ENCODE peak calls at places on chromosomes 5 and 9, in seven cellular contexts. C is neural progenitor cell, Z is psoas muscle, E is cardiac fibroblast, N is GM12865, F is foreskin fibroblast, V is fibroblast of pulmonary artery. T is an unnamed sample.

GRCh38 chr5:125113328-125113727 is 366.9 kb upstream of the ZNF608 start:
- DNase-seq in C (no peak), Z (no peak), E (no peak), N (peak), F (no peak), V (no peak), T (no peak)

GRCh38 chr5:177447066-177447610 is 524 bp downstream of the PRR7 start:
- DNase-seq in C (peak), Z (peak), E (peak), N (peak), F (no peak), V (peak), T (peak)

GRCh38 chr9:93091453-93092081 is 4.5 kb upstream of the CARD19 start:
- DNase-seq in C (peak), Z (no peak), E (peak), N (peak), F (peak), V (peak), T (peak)

GRCh38 chr5:150559701-150560100 is 51.8 kb downstream of the NDST1 start:
- DNase-seq in C (no peak), Z (no peak), E (peak), N (no peak), F (peak), V (peak), T (no peak)

GRCh38 chr5:1786621-1787471 is 12.8 kb downstream of the MRPL36 start:
- DNase-seq in C (no peak), Z (no peak), E (no peak), N (no peak), F (no peak), V (no peak), T (no peak)

GRCh38 chr9:134690301-134690751 is 48.7 kb downstream of the COL5A1 start:
- DNase-seq in C (no peak), Z (no peak), E (no peak), N (no peak), F (no peak), V (no peak), T (no peak)

GRCh38 chr5:154221371-154221896 is 30.9 kb downstream of the GALNT10 start:
- DNase-seq in C (peak), Z (no peak), E (peak), N (peak), F (peak), V (peak), T (peak)

GRCh38 chr5:2762744-2763532 is 11.5 kb upstream of the IRX2 start:
- DNase-seq in C (no peak), Z (no peak), E (no peak), N (no peak), F (no peak), V (no peak), T (no peak)

GRCh38 chr5:91382530-91383026 is 539 bp downstream of the ARRDC3 start:
- DNase-seq in C (peak), Z (peak), E (peak), N (peak), F (no peak), V (peak), T (peak)

GRCh38 chr5:164191240-164191639 is 685.8 kb downstream of the MAT2B start:
- DNase-seq in C (no peak), Z (no peak), E (peak), N (no peak), F (peak), V (peak), T (no peak)

GRCh38 chr5:72651779-72652178 is 144.6 kb upstream of the ZNF366 start:
- DNase-seq in C (no peak), Z (no peak), E (peak), N (no peak), F (no peak), V (no peak), T (no peak)

GRCh38 chr5:34505731-34506130 is 150.4 kb upstream of the RAI14 start:
- DNase-seq in C (no peak), Z (no peak), E (no peak), N (no peak), F (no peak), V (no peak), T (no peak)

GRCh38 chr5:61949054-61949679 is 356.8 kb upstream of the KIF2A start:
- DNase-seq in C (no peak), Z (no peak), E (no peak), N (no peak), F (no peak), V (no peak), T (no peak)

GRCh38 chr9:70517926-70518325 is 103.5 kb upstream of the KLF9 start:
- DNase-seq in C (no peak), Z (no peak), E (no peak), N (no peak), F (no peak), V (no peak), T (peak)

GRCh38 chr5:89343666-89344065 is 460.7 kb upstream of the MEF2C start:
- DNase-seq in C (no peak), Z (no peak), E (peak), N (peak), F (no peak), V (no peak), T (no peak)

GRCh38 chr9:123460091-123460490 is 104.1 kb downstream of the CRB2 start:
- DNase-seq in C (no peak), Z (no peak), E (no peak), N (no peak), F (no peak), V (no peak), T (no peak)

GRCh38 chr5:82534891-82535395 is 256.8 kb upstream of the RPS23 start:
- DNase-seq in C (no peak), Z (no peak), E (no peak), N (no peak), F (no peak), V (no peak), T (no peak)

GRCh38 chr5:157265714-157266285 is at the start of gene CYFIP2:
- DNase-seq in C (peak), Z (peak), E (no peak), N (peak), F (peak), V (no peak), T (peak)

GRCh38 chr5:174284873-174285272 is 239.4 kb downstream of the NSG2 start:
- DNase-seq in C (no peak), Z (no peak), E (no peak), N (peak), F (no peak), V (no peak), T (no peak)

GRCh38 chr9:111427186-111427585 is 57.0 kb downstream of the ECPAS start:
- DNase-seq in C (no peak), Z (no peak), E (peak), N (peak), F (peak), V (peak), T (peak)

GRCh38 chr5:41517909-41518308 is 7.5 kb upstream of the PLCXD3 start:
- DNase-seq in C (no peak), Z (no peak), E (peak), N (no peak), F (no peak), V (peak), T (peak)

GRCh38 chr5:41524174-41524573 is 13.8 kb upstream of the PLCXD3 start:
- DNase-seq in C (peak), Z (no peak), E (peak), N (peak), F (no peak), V (peak), T (no peak)

GRCh38 chr5:41522193-41522786 is 11.9 kb upstream of the PLCXD3 start:
- DNase-seq in C (no peak), Z (no peak), E (no peak), N (no peak), F (no peak), V (no peak), T (no peak)

GRCh38 chr5:41519801-41520200 is 9.4 kb upstream of the PLCXD3 start:
- DNase-seq in C (no peak), Z (no peak), E (peak), N (no peak), F (no peak), V (peak), T (no peak)
- TF ChIP-seq CTCF in C (peak), Z (no peak), E (no peak), N (no peak), F (peak), V (no peak), T (no peak)

DNA sequence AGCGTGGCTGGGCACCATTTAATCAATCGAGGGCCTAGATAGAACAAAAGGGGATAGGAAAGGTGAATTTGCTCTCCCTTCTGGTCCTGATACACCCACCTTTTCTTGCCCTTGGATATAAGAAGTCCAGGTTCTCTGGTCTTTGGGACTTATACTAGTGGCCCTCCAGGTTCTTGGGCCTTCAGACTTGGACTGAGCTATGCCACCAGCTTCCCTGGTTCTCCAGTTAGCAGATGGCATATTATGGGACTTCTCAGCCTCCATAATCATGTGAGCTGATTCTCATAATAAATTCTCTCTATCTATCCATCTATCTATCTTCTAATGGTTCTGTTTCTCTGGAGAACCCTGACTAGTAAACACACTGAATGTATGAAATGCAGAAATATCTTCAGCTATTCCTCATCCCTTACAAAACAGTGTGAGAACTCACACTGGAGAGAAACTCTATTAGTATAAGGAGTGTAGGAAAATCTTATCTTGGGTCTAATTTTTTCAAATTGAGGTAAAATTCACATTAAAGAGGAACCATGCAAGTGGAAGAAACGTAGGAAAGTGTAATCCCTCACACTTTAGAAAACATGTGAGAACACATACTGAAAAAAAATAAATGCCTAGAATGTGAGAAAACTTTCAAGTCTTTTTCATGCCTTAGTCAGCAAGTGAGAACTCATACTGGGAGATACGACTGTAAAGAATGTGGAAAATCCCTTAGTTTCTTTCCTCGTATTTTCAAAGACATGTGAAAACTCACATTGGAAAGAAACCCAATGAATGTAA is 15.5 kb downstream of the PCDHB15 start:
- DNase-seq in C (peak), Z (no peak), E (peak), N (no peak), F (no peak), V (peak), T (peak)
- H3K4me3 ChIP-seq in C (no peak), Z (no peak), E (no peak), N (no peak), F (no peak), V (no peak), T (no peak)

GRCh38 chr9:2321523-2322148 is 300.0 kb upstream of the VLDLR start:
- DNase-seq in C (no peak), Z (no peak), E (no peak), N (no peak), F (no peak), V (peak), T (no peak)
- TF ChIP-seq CTCF in C (no peak), Z (peak), E (no peak), N (no peak), F (no peak), V (peak), T (no peak)

DNA sequence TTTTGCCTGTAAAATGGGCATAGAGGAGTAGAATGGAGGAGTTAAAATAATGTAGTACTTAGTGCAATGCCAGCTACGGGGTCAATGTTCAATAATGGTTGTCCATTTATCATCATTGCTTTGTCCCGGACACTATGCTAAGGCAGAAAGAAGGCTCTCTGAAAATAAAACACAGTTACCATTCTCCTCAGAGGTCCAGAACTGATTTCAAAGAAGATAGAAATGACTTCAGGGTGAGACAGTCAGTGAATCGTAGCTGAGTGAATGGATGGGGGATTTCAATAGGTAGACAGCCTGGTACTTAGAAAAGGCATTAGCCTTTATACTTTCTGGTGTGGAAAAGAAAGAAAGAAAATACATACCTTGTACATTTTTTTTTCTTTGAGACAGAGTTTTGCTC is 1.2 kb upstream of the AK3 start:
- DNase-seq in C (no peak), Z (no peak), E (no peak), N (no peak), F (no peak), V (no peak), T (no peak)
- H3K4me3 ChIP-seq in C (no peak), Z (peak), E (no peak), N (no peak), F (peak), V (no peak), T (peak)

DNA sequence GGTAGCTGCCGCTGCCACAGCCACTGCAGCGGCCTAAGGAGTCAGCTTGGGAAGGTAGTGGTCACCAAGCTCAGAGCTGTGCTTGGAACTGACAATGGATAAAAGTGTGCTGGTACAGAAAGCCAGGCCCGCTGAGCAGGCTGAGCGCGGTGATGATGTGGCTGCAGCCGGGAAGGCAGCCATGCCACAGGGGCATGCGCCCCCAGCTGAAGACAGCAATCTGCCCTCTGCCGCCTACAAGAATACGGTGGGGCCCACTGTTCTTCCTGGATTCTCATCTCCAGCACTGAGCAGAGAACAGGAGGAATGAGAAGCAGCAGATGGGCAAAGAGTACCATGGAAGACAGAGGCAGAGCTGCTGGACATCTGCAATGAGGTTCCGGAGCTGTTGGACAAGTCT is 22.6 kb upstream of the ANKRD18A start:
- DNase-seq in C (no peak), Z (no peak), E (no peak), N (no peak), F (no peak), V (no peak), T (no peak)
- TF ChIP-seq CTCF in C (no peak), Z (no peak), E (no peak), N (no peak), F (no peak), V (no peak), T (no peak)

DNA sequence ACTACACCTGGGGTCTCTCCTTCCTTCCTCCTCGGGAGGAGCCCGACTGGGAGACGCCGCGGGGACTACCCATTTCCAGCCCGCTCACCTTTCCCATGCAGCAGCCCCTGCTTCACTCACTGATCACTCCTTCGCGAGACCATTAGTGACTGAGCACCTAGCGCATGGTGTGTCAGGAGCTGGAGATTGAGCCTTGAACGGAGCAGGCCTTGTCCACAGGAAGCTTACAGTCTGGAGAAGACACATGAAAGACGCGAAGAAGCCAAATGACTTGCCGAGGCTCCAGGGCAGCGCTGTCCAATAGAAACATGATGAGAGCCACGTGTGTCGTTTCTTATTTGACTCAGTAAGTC is 283 bp upstream of the CFAP90 start:
- DNase-seq in C (no peak), Z (no peak), E (no peak), N (no peak), F (no peak), V (no peak), T (no peak)
- H3K4me3 ChIP-seq in C (peak), Z (peak), E (peak), N (no peak), F (peak), V (peak), T (peak)

DNA sequence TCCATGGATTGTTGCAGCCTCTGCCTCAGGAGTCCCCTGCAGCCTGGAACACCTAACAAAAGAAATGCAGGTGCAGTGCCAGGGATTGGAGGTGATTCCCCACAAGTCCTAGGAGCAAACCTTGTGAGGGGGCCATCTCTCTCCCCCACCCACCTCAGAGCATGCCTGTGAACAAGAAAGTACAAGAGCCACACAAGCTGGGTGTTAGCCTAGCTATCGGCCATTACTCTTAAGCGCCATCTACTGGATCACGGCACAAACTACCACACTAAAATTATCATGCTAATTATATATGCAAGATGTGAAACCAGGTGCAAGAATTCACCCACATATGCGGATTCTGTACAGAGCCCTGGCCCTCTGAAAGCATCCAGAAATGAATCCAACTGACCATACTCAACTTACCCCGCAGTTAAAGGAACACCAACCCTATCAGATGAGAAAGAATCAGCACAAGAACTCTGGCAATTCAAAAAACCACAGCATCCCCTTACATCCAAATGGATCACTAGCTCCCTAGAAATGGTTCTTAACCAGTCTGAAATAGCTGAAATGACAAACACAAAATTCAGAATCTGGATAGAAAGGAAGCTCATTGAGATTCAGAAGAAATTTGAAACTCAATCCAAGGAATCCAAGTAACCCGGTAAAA is 16.5 kb upstream of the PRSS3 start:
- DNase-seq in C (peak), Z (no peak), E (peak), N (peak), F (no peak), V (peak), T (peak)
- TF ChIP-seq CTCF in C (peak), Z (peak), E (peak), N (peak), F (peak), V (peak), T (peak)